ENCODE peak calls at places on chromosomes 6 and 20, in four cellular contexts. S is IMR-90, A is heart left ventricle, J is body of pancreas. F is an unnamed sample.
A peak's percentile ranks its signal among the peaks of the same experiment; 100 is the strongest.

GRCh38 chr20:53692465-53693067 is 98.9 kb upstream of the ZNF217 start:
- DNase-seq in S (peak; percentile 86), J (peak; percentile 22), A (no peak), F (peak; percentile 31)

GRCh38 chr20:49287555-49288249 is 9.8 kb upstream of the ZNFX1 start:
- DNase-seq in J (no peak), A (no peak), S (peak; percentile 73), F (no peak)

GRCh38 chr20:3889489-3890409 is 562 bp downstream of the PANK2 start:
- DNase-seq in S (no peak), A (peak; percentile 46), J (peak; percentile 39), F (peak; percentile 46)

GRCh38 chr6:147735924-147736323 is 227.4 kb downstream of the SAMD5 start:
- DNase-seq in A (no peak), J (no peak), S (no peak), F (no peak)

GRCh38 chr6:169738204-169738971 is 13.0 kb downstream of the DYNLT2 start:
- DNase-seq in A (no peak), J (no peak), S (no peak), F (no peak)

GRCh38 chr6:148671952-148672351 is 74.9 kb upstream of the UST start:
- DNase-seq in S (no peak), A (no peak), J (no peak), F (no peak)

GRCh38 chr6:134007077-134007476 is 45.3 kb downstream of the SLC2A12 start:
- DNase-seq in S (no peak), J (peak; percentile 86), A (no peak), F (peak; percentile 70)

GRCh38 chr6:104472245-104472644 is 387.5 kb downstream of the HACE1 start:
- DNase-seq in A (no peak), J (no peak), S (no peak), F (no peak)

GRCh38 chr6:141809901-141810300 is 322.8 kb upstream of the GJE1 start:
- DNase-seq in J (no peak), S (peak; percentile 34), A (no peak), F (no peak)

GRCh38 chr20:8398289-8399051 is 266.4 kb downstream of the PLCB1 start:
- DNase-seq in A (no peak), J (no peak), S (no peak), F (no peak)

GRCh38 chr6:92364948-92365386 is 1054.4 kb downstream of the EPHA7 start:
- DNase-seq in J (no peak), S (peak; percentile 31), A (no peak), F (no peak)

GRCh38 chr6:5846889-5847288 is 159.8 kb downstream of the NRN1 start:
- DNase-seq in A (no peak), J (no peak), S (no peak), F (no peak)

GRCh38 chr6:55040102-55040848 is 134.0 kb upstream of the HCRTR2 start:
- DNase-seq in A (no peak), J (no peak), S (peak; percentile 96), F (no peak)

DNA sequence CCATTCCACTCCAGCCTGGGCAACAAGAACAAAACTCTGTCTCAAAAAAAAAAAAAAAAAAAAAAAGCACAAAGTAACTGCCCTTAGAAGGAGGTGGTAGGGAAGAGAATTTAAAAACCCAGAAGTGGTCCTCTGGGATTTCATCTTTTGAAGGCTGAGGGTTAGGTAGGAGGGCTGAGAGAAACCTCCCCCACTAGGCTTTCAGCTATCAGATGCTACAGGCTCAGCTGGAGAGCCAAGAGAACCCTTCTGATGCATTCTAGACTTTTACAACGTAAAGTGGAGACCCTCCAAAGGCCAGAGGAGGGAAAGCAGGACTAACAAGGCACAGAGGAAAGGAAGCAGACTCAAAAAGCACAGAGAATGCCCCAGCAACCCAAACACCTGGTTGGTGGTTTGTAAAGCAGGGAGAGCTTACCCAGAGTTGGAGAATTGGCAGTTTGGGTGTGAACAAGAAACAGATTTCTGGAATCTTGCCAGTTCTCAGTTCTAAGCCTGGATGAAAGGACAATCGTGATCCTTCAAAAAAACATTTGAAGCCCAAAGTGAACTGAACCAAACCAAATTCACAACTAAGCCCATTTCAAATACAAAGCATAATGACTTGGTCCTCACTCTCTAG is 23.2 kb upstream of the SPAG4 start:
- DNase-seq in S (no peak), J (no peak), A (no peak), F (no peak)
- H3K4me3 ChIP-seq in S (no peak overlapping the region), J (no peak overlapping the region), A (no peak overlapping the region), F (no peak overlapping the region)

DNA sequence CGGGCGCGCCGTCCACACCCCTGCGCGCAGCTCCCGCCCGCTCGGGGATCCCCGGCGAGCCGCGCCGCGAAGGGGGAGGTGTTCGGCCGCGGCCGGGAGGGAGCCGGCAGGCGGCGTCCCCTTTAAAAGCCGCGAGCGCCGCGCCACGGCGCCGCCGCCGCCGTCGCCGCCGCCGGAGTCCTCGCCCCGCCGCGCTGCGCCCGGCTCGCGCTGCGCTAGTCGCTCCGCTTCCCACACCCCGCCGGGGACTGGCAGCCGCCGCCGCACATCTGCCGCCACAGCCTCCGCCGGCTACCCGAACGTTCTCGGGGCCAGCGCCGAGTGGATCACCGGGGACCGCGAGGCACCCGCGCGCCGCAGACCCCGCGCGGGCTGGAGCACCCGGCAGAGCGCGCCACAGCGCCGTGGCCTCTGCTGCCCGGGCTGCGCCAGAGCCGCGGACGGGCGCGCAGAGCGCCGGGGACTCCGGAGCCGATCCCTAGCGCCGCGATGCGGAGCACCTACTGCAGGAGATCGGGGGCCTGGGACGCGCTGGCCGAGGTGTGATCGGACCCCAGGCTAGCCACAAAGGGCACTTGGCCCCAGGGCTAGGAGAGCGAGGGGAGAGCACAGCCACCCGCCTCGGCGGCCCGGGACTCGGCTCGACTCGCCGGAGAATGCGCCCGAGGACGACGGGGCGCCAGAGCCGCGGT is at the start of gene BMP2:
- DNase-seq in A (peak; percentile 63), S (peak; percentile 50), J (peak; percentile 68), F (peak; percentile 42)
- TF ChIP-seq CTCF in A (no peak), S (no peak), J (no peak), F (no peak)

DNA sequence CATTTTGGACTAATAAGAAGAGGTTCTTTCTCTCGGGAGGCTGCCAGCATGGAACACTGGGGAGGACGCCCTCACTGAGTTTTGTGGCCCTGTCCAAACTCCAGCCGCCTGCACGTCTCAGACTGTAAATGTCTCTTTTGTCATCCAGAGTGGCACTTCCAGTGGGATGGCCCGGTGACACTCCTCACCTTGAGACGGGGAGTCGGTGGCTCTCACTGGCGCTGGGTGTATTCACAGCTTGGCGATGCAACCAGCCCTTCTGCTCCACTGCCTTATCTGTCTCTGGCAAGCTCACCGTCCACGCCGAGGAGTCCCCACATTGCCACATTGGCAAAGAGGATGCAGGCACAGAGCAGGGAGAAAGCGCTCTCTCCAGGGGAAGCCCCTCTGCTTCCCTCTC is 245.4 kb downstream of the SMOC2 start:
- DNase-seq in A (no peak), S (no peak), J (no peak), F (no peak)
- H3K9me3 ChIP-seq in A (no peaks in the 10 kb centered on the region), S (peaks cover 43% of the 10 kb centered on the region), J (no peaks in the 10 kb centered on the region), F (no peaks in the 10 kb centered on the region)

GRCh38 chr6:53244958-53245357 is 96.3 kb upstream of the GCM1 start:
- DNase-seq in S (no peak), A (no peak), J (no peak), F (no peak)
- H3K4me3 ChIP-seq in S (no peak overlapping the region), A (no peak overlapping the region), J (no peak overlapping the region), F (no peak overlapping the region)

GRCh38 chr20:10971096-10971495 is 297.3 kb upstream of the JAG1 start:
- DNase-seq in S (no peak), J (no peak), A (no peak), F (no peak)

GRCh38 chr20:10970109-10970508 is 296.3 kb upstream of the JAG1 start:
- DNase-seq in S (peak; percentile 67), A (no peak), J (no peak), F (no peak)

GRCh38 chr20:10978019-10978702 is 304.4 kb upstream of the JAG1 start:
- DNase-seq in S (no peak), A (no peak), J (no peak), F (no peak)

GRCh38 chr20:10972219-10972860 is 298.5 kb upstream of the JAG1 start:
- DNase-seq in J (peak; percentile 14), A (no peak), S (no peak), F (no peak)
- TF ChIP-seq CTCF in J (peak; percentile 39), A (no peak), S (no peak), F (no peak)

GRCh38 chr6:22322103-22322882 is 25.5 kb upstream of the PRL start:
- DNase-seq in S (peak; percentile 65), J (no peak), A (no peak), F (no peak)

GRCh38 chr6:22320750-22321149 is 23.9 kb upstream of the PRL start:
- DNase-seq in A (no peak), J (no peak), S (peak; percentile 93), F (no peak)

GRCh38 chr6:22313796-22314195 is 17.0 kb upstream of the PRL start:
- DNase-seq in S (no peak), J (no peak), A (no peak), F (no peak)

GRCh38 chr6:22323848-22324247 is 27.0 kb upstream of the PRL start:
- DNase-seq in J (no peak), A (no peak), S (no peak), F (no peak)

GRCh38 chr6:22318404-22318803 is 21.6 kb upstream of the PRL start:
- DNase-seq in S (no peak), A (no peak), J (no peak), F (no peak)
- H3K9me3 ChIP-seq in S (peaks cover 6% of the 10 kb centered on the region), A (no peaks in the 10 kb centered on the region), J (no peaks in the 10 kb centered on the region), F (no peaks in the 10 kb centered on the region)

GRCh38 chr6:79420054-79420453 is 117.2 kb downstream of the LCA5 start:
- DNase-seq in A (no peak), J (no peak), S (no peak), F (no peak)

GRCh38 chr6:79423216-79423615 is 114.0 kb downstream of the LCA5 start:
- DNase-seq in S (no peak), A (no peak), J (no peak), F (no peak)

GRCh38 chr6:79422666-79423065 is 114.6 kb downstream of the LCA5 start:
- DNase-seq in A (no peak), J (no peak), S (no peak), F (no peak)

GRCh38 chr6:79421001-79421411 is 116.2 kb downstream of the LCA5 start:
- DNase-seq in A (no peak), S (peak; percentile 65), J (no peak), F (no peak)

GRCh38 chr6:79421707-79422484 is 115.3 kb downstream of the LCA5 start:
- DNase-seq in J (peak; percentile 62), S (peak; percentile 92), A (peak; percentile 45), F (no peak)
- H3K4me3 ChIP-seq in J (no peak overlapping the region), S (no peak overlapping the region), A (no peak overlapping the region), F (no peak overlapping the region)

GRCh38 chr6:27472617-27473400 is at the start of gene ZNF184:
- DNase-seq in A (peak; percentile 95), S (peak; percentile 98), J (peak; percentile 98), F (peak; percentile 96)
- TF ChIP-seq CTCF in A (no peak), S (no peak), J (peak; percentile 49), F (no peak)

DNA sequence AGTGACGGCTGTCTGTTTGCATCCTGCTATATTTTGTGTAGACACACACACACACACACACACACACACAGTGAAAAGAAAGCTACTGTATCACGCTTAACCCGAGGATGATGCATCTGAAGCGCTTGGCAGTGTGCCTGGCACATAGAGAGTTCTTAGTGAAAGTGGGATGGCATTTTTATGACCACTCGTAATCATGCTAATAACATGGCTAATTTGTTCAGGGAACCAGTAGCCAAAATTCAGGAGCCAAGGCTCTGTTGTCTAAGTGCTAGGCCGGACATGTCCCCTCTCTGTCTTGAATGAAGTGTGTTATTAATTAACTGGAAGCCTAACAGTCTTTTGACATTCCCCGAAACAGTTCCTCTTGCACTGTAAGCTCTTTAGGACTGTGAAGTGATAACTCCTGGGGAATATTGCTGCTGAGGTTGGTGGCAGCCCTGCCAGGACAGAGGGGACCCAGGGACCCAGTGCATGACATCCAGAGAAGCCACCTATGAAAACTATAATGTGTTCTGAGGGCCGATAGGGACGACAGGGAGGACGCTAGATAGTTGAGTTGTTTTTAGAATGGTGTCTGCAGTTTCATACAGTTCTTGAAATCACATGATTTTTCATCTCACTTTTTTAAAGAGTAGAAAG is 45.0 kb upstream of the IRF4 start:
- DNase-seq in S (peak; percentile 48), J (no peak), A (no peak), F (no peak)
- H3K9me3 ChIP-seq in S (peaks cover 3% of the 10 kb centered on the region), J (no peaks in the 10 kb centered on the region), A (no peaks in the 10 kb centered on the region), F (no peaks in the 10 kb centered on the region)